ENCODE peak calls at places on chromosomes 6 and 20, in five cellular contexts. Y, E, S, I and N are unnamed samples.

GRCh38 chr6:35534396-35535170 is 21.9 kb upstream of the TULP1 start:
- DNase-seq in I (peak; percentile 99), Y (no peak), S (no peak), E (no peak), N (no peak)

GRCh38 chr20:63707558-63708300 is at the start of the genes ARFRP1 and ZGPAT:
- DNase-seq in I (peak; percentile 89), E (peak; percentile 81), S (peak; percentile 79), Y (peak; percentile 85), N (peak; percentile 67)

GRCh38 chr6:154343473-154344308 is 12.9 kb downstream of the IPCEF1 start:
- DNase-seq in Y (peak; percentile 97), S (peak; percentile 28), E (no peak), I (peak; percentile 27), N (peak; percentile 16)

GRCh38 chr6:16669227-16669626 is 92.0 kb downstream of the ATXN1 start:
- DNase-seq in E (peak; percentile 60), Y (peak; percentile 89), S (no peak), I (no peak), N (peak; percentile 65)

GRCh38 chr20:20561172-20561571 is 151.3 kb downstream of the RALGAPA2 start:
- DNase-seq in Y (no peak), I (peak; percentile 80), S (no peak), E (no peak), N (no peak)

GRCh38 chr20:58638467-58639181 is 12.5 kb upstream of the STX16 start:
- DNase-seq in E (no peak), Y (no peak), S (no peak), I (no peak), N (no peak)

GRCh38 chr20:32580970-32581838 is 3.9 kb downstream of the NOL4L start:
- DNase-seq in I (peak; percentile 33), E (no peak), S (no peak), Y (no peak), N (no peak)

GRCh38 chr6:168195712-168196111 is 116.7 kb upstream of the FRMD1 start:
- DNase-seq in E (no peak), S (no peak), Y (no peak), I (no peak), N (no peak)

GRCh38 chr20:22678678-22679077 is 94.3 kb upstream of the FOXA2 start:
- DNase-seq in Y (no peak), I (no peak), S (no peak), E (no peak), N (no peak)

GRCh38 chr20:44856847-44857448 is 28.6 kb upstream of the YWHAB start:
- DNase-seq in E (no peak), Y (peak; percentile 31), S (peak; percentile 2), I (peak; percentile 17), N (peak; percentile 5)